ENCODE peak calls at places on chromosomes 6 and 20, in nine cellular contexts. E is neural progenitor cell, I is GM23248, U is hepatocyte, D is HCT116, T is OCI-LY7, R is PC-3, G is GM23338, Z is SK-N-SH. P is an unnamed sample.

GRCh38 chr6:24981385-24981758 is 45.6 kb upstream of the RIPOR2 start:
- DNase-seq in D (no peak), E (peak), U (no peak), I (peak), G (peak), T (no peak), Z (no peak), R (peak), P (no peak)

GRCh38 chr20:38201356-38201755 is 36.3 kb upstream of the TGM2 start:
- DNase-seq in I (peak), E (no peak), D (no peak), Z (no peak), U (no peak), G (no peak), R (peak), T (no peak), P (no peak)

GRCh38 chr6:33316603-33317417 is 734 bp downstream of the ZBTB22 start:
- DNase-seq in E (peak), T (no peak), Z (peak), U (no peak), I (no peak), D (no peak), G (no peak), R (no peak), P (no peak)

GRCh38 chr6:153568601-153569000 is 437.5 kb upstream of the RGS17 start:
- DNase-seq in R (no peak), I (peak), D (no peak), E (no peak), T (no peak), G (no peak), Z (no peak), U (no peak), P (no peak)

GRCh38 chr20:47452736-47453161 is 48.9 kb upstream of the NCOA3 start:
- DNase-seq in D (no peak), G (no peak), U (no peak), Z (no peak), T (no peak), E (no peak), R (no peak), I (no peak), P (no peak)

GRCh38 chr6:47242483-47243386 is 67.0 kb downstream of the TNFRSF21 start:
- DNase-seq in D (peak), U (peak), Z (peak), E (peak), T (peak), I (peak), R (peak), G (peak), P (peak)

GRCh38 chr6:166173292-166173951 is 5.8 kb upstream of the TBXT start:
- DNase-seq in T (peak), R (no peak), I (no peak), D (peak), Z (peak), G (peak), E (peak), U (peak), P (no peak)

GRCh38 chr6:47700596-47700995 is 2.2 kb downstream of the ADGRF4 start:
- DNase-seq in D (no peak), U (no peak), E (no peak), T (no peak), G (no peak), Z (no peak), R (peak), I (no peak), P (no peak)

GRCh38 chr6:11727995-11728961 is 50.3 kb downstream of the ADTRP start:
- DNase-seq in D (no peak), G (no peak), I (no peak), E (no peak), T (no peak), U (no peak), R (no peak), Z (no peak), P (peak)
- H2AFZ ChIP-seq in D (no peak), G (peak), I (no peak), E (peak), T (no peak), U (no peak), R (no peak), Z (no peak), P (peak)

DNA sequence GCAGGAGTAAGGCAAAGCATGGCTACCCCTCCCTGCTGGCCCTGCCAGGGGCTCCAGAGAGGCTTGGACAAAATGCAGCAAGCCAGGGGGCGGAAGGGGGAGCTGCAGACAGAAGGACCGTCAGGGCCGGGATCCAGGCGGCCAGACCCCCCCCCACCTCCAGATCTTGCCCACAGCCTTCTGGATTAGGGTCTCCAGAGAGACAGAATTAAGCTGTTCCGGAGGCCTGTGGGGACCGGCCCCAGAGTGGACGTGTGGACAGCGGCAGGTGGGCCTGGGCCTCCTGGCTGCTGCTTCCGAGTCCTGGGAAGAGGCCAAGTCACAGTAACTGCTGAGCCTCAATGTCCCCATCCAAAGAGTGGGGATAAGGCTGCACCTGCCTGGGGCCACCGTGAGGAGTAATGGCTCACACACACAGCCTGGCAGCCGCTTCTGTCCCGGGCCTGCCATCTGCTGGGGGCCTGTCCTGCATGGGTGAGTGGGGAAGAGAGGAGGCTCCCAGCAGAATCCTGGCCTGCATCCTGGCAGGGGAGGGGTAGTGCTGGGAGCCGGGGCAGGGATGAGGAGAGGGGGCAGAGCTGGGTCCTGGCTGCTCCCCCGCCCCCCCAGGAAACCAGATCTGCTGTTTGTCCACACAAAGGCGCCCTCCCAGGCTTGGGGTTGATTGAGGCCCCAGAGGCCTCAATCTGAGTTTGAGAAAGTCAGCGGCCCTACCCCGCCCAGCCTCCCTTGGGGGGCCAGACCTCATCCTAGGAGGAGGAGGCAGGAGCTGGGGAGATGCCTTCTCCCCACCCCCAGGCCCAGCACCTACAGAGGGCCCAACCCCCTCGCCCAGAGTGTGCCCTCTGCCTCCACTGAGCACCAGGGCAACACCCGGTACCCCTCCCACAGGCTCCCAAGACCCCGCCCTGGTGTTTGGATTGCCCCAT is 3.9 kb downstream of the LAMA5 start:
- DNase-seq in I (no peak), R (peak), Z (peak), D (no peak), E (peak), U (peak), T (peak), G (peak), P (no peak)
- H3K27ac ChIP-seq in I (no peak), R (peak), Z (peak), D (peak), E (peak), U (peak), T (peak), G (peak), P (no peak)

GRCh38 chr20:23189341-23189740 is 103.2 kb upstream of the CD93 start:
- DNase-seq in D (no peak), Z (no peak), I (no peak), T (no peak), G (no peak), U (no peak), E (no peak), R (no peak), P (no peak)

GRCh38 chr20:23189854-23190253 is 103.7 kb upstream of the CD93 start:
- DNase-seq in E (no peak), R (no peak), D (no peak), T (no peak), I (no peak), G (no peak), Z (no peak), U (no peak), P (no peak)

GRCh38 chr20:23188377-23189169 is 102.4 kb upstream of the CD93 start:
- DNase-seq in D (no peak), R (no peak), T (no peak), G (no peak), E (no peak), U (no peak), Z (no peak), I (no peak), P (no peak)

GRCh38 chr20:23187759-23188158 is 101.6 kb upstream of the CD93 start:
- DNase-seq in R (no peak), Z (no peak), I (no peak), U (no peak), E (no peak), G (no peak), D (no peak), T (no peak), P (no peak)

GRCh38 chr20:23186808-23187207 is 100.7 kb upstream of the CD93 start:
- DNase-seq in I (no peak), Z (no peak), R (no peak), T (no peak), E (no peak), U (no peak), G (no peak), D (no peak), P (no peak)
- TF ChIP-seq EZH2phosphoT487 in I (no peak), Z (no peak), R (no peak), T (no peak), E (no peak), U (no peak), G (no peak), D (no peak), P (no peak)

GRCh38 chr6:51817832-51818231 is 269.6 kb downstream of the PKHD1 start:
- DNase-seq in Z (peak), U (no peak), E (no peak), D (no peak), T (no peak), G (no peak), R (no peak), I (no peak), P (no peak)
- H2AFZ ChIP-seq in Z (no peak), U (no peak), E (peak), D (no peak), T (no peak), G (peak), R (no peak), I (no peak), P (no peak)

GRCh38 chr20:57451759-57452661 is 60.8 kb downstream of the RBM38 start:
- DNase-seq in G (no peak), E (no peak), T (peak), I (no peak), D (no peak), U (no peak), Z (no peak), R (no peak), P (no peak)
- H3K27ac ChIP-seq in G (no peak), E (no peak), T (peak), I (no peak), D (no peak), U (no peak), Z (no peak), R (no peak), P (no peak)

GRCh38 chr6:19380287-19380686 is 456.9 kb upstream of the ID4 start:
- DNase-seq in I (peak), Z (no peak), R (peak), T (no peak), E (no peak), U (no peak), D (no peak), G (no peak), P (no peak)
- TF ChIP-seq EZH2phosphoT487 in I (no peak), Z (no peak), R (no peak), T (no peak), E (no peak), U (no peak), D (no peak), G (no peak), P (no peak)

GRCh38 chr6:36155662-36156061 is 25.3 kb downstream of the MAPK13 start:
- DNase-seq in D (no peak), G (no peak), E (no peak), Z (no peak), T (no peak), U (no peak), I (no peak), R (no peak), P (no peak)
- H2AFZ ChIP-seq in D (no peak), G (no peak), E (no peak), Z (no peak), T (no peak), U (no peak), I (no peak), R (no peak), P (no peak)

GRCh38 chr6:116575227-116575626 is 3.9 kb downstream of the RWDD1 start:
- DNase-seq in Z (no peak), D (no peak), U (no peak), E (no peak), I (no peak), T (no peak), R (no peak), G (no peak), P (no peak)

GRCh38 chr6:116568851-116569755 is 2.2 kb upstream of the RWDD1 start:
- DNase-seq in T (no peak), R (no peak), I (peak), G (no peak), Z (no peak), U (no peak), D (no peak), E (no peak), P (no peak)

GRCh38 chr6:116571683-116572000 is 338 bp downstream of the RWDD1 start:
- DNase-seq in T (no peak), U (no peak), Z (no peak), I (no peak), D (no peak), R (no peak), G (no peak), E (no peak), P (no peak)

GRCh38 chr6:116570856-116571682 is at the start of gene RWDD1:
- DNase-seq in U (peak), D (peak), R (peak), T (peak), Z (peak), G (peak), E (peak), I (peak), P (peak)

DNA sequence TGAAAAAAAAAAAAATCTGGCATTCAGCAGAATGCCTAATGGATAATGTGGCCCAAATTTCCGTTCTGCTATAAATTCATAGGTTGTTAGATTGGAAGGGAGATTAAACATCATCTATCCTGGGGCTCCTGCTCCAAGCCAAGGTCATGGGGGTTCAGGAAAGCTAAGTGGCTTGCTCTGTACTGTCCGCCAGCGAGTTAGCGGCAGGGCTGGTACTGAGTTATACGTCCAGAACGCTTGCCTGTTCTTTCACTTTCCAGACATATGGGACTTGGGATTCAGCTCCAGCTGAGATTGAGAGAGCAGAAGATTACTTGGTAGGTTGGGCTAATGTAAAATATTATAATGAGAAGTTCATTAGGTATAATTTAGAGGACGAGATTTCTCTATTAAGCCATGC is 858 bp downstream of the RWDD1 start:
- DNase-seq in U (peak), E (peak), T (peak), R (no peak), Z (peak), G (no peak), I (peak), D (no peak), P (peak)
- H3K27ac ChIP-seq in U (peak), E (no peak), T (peak), R (no peak), Z (peak), G (peak), I (peak), D (peak), P (peak)

GRCh38 chr20:41316009-41316408 is 1.5 kb downstream of the ZHX3 start:
- DNase-seq in I (peak), E (no peak), G (no peak), Z (no peak), U (no peak), D (no peak), T (no peak), R (no peak), P (no peak)
- TF ChIP-seq EZH2phosphoT487 in I (no peak), E (no peak), G (no peak), Z (no peak), U (no peak), D (no peak), T (no peak), R (no peak), P (no peak)